ENCODE peak calls at places on chromosomes 2 and 18, in five cellular contexts. W is kidney, I is OCI-LY7, C is cardiac muscle cell, P is DND-41. R is an unnamed sample.

GRCh38 chr2:37858197-37858711 is 66.8 kb upstream of the RMDN2 start:
- DNase-seq in W (peak), I (no peak), C (peak), P (no peak), R (no peak)

GRCh38 chr2:110807520-110807919 is 75.1 kb downstream of the ACOXL start:
- DNase-seq in W (no peak), I (no peak), C (no peak), P (no peak), R (peak)

GRCh38 chr2:170928036-170928823 is 823 bp upstream of the GORASP2 start:
- DNase-seq in W (no peak), I (peak), C (no peak), P (peak), R (no peak)

GRCh38 chr18:1018211-1018651 is 113.6 kb downstream of the ADCYAP1 start:
- DNase-seq in W (no peak), I (no peak), C (no peak), P (no peak), R (no peak)

GRCh38 chr2:47079515-47080412 is 75.3 kb downstream of the STPG4 start:
- DNase-seq in W (no peak), I (no peak), C (no peak), P (no peak), R (no peak)

GRCh38 chr2:171956135-171956830 is 34.0 kb downstream of the HAT1 start:
- DNase-seq in W (no peak), I (no peak), C (no peak), P (no peak), R (no peak)

GRCh38 chr18:74512321-74513053 is 16.3 kb downstream of the CNDP2 start:
- DNase-seq in W (peak), I (no peak), C (no peak), P (no peak), R (no peak)

GRCh38 chr18:50507120-50507590 is 52.7 kb upstream of the MAPK4 start:
- DNase-seq in W (peak), I (peak), C (peak), P (peak), R (no peak)

GRCh38 chr2:1591461-1591770 is 152.9 kb downstream of the PXDN start:
- DNase-seq in W (peak), I (no peak), C (no peak), P (no peak), R (no peak)

GRCh38 chr2:151437630-151438029 is 27.9 kb downstream of the RIF1 start:
- DNase-seq in W (no peak), I (peak), C (peak), P (no peak), R (no peak)

GRCh38 chr18:7568426-7568825 is 1.3 kb downstream of the PTPRM start:
- DNase-seq in W (peak), I (no peak), C (peak), P (no peak), R (peak)

GRCh38 chr2:223801702-223802101 is 35.7 kb downstream of the AP1S3 start:
- DNase-seq in W (no peak), I (no peak), C (no peak), P (no peak), R (no peak)

GRCh38 chr2:136407113-136407951 is 289.4 kb upstream of the CXCR4 start:
- DNase-seq in W (no peak), I (peak), C (no peak), P (no peak), R (no peak)

GRCh38 chr18:61882296-61883004 is 10.4 kb downstream of the RNF152 start:
- DNase-seq in W (no peak), I (no peak), C (no peak), P (no peak), R (no peak)

GRCh38 chr2:69141081-69141480 is 128.1 kb downstream of the ANTXR1 start:
- DNase-seq in W (no peak), I (no peak), C (no peak), P (no peak), R (peak)

GRCh38 chr18:32019251-32019943 is 772 bp downstream of the RNF125 start:
- DNase-seq in W (peak), I (peak), C (peak), P (peak), R (no peak)

GRCh38 chr2:30971291-30972025 is 164.2 kb upstream of the CAPN13 start:
- DNase-seq in W (no peak), I (no peak), C (no peak), P (no peak), R (no peak)

GRCh38 chr18:49517483-49517882 is 30.4 kb upstream of the C18orf32 start:
- DNase-seq in W (no peak), I (no peak), C (no peak), P (no peak), R (no peak)

GRCh38 chr2:126769118-126769517 is 113.2 kb downstream of the GYPC start:
- DNase-seq in W (no peak), I (peak), C (no peak), P (no peak), R (no peak)

GRCh38 chr18:75112486-75113096 is 96.3 kb downstream of the PTGR3 start:
- DNase-seq in W (no peak), I (no peak), C (peak), P (no peak), R (no peak)

GRCh38 chr2:78011251-78011650 is 489.1 kb upstream of the LRRTM4 start:
- DNase-seq in W (no peak), I (no peak), C (no peak), P (no peak), R (no peak)

GRCh38 chr2:138276367-138276766 is 225.2 kb upstream of the SPOPL start:
- DNase-seq in W (no peak), I (no peak), C (no peak), P (no peak), R (no peak)

GRCh38 chr2:134490535-134490934 is 228.3 kb downstream of the TMEM163 start:
- DNase-seq in W (no peak), I (no peak), C (no peak), P (no peak), R (no peak)

GRCh38 chr2:70536517-70537060 is 17.0 kb downstream of the TGFA start:
- DNase-seq in W (no peak), I (no peak), C (no peak), P (no peak), R (no peak)

GRCh38 chr2:100320547-100321180 is 1.6 kb downstream of the LONRF2 start:
- DNase-seq in W (no peak), I (no peak), C (no peak), P (no peak), R (no peak)

GRCh38 chr2:30113617-30114293 is 33.1 kb upstream of the YPEL5 start:
- DNase-seq in W (no peak), I (no peak), C (no peak), P (no peak), R (no peak)

GRCh38 chr2:70354264-70354949 is 52.5 kb upstream of the FAM136A start:
- DNase-seq in W (no peak), I (no peak), C (no peak), P (no peak), R (no peak)

GRCh38 chr18:7608174-7608550 is 41.0 kb downstream of the PTPRM start:
- DNase-seq in W (no peak), I (no peak), C (no peak), P (no peak), R (no peak)

GRCh38 chr2:182163878-182164277 is 178.2 kb downstream of the PPP1R1C start:
- DNase-seq in W (no peak), I (no peak), C (no peak), P (no peak), R (no peak)

GRCh38 chr2:33436083-33436482 is 40.4 kb upstream of the RASGRP3 start:
- DNase-seq in W (no peak), I (no peak), C (peak), P (no peak), R (no peak)

GRCh38 chr2:239548491-239548890 is 147.7 kb upstream of the HDAC4 start:
- DNase-seq in W (no peak), I (no peak), C (no peak), P (peak), R (no peak)

GRCh38 chr18:5964996-5965395 is 69.7 kb upstream of the TMEM200C start:
- DNase-seq in W (no peak), I (no peak), C (no peak), P (no peak), R (no peak)

GRCh38 chr2:68689553-68690537 is 44.8 kb upstream of the ARHGAP25 start:
- DNase-seq in W (no peak), I (peak), C (no peak), P (no peak), R (no peak)

GRCh38 chr18:7157760-7158159 is 40.2 kb upstream of the LAMA1 start:
- DNase-seq in W (no peak), I (no peak), C (no peak), P (no peak), R (no peak)

GRCh38 chr2:112187046-112187715 is 49.0 kb downstream of the FBLN7 start:
- DNase-seq in W (no peak), I (no peak), C (no peak), P (no peak), R (no peak)

GRCh38 chr2:22904126-22904684 is 480.8 kb upstream of the KLHL29 start:
- DNase-seq in W (no peak), I (peak), C (peak), P (peak), R (no peak)

GRCh38 chr2:177363332-177363731 is 29.2 kb upstream of the AGPS start:
- DNase-seq in W (no peak), I (no peak), C (no peak), P (no peak), R (no peak)

GRCh38 chr2:98470851-98471255 is 26.2 kb downstream of the INPP4A start:
- DNase-seq in W (no peak), I (no peak), C (no peak), P (no peak), R (no peak)

GRCh38 chr2:134127496-134127895 is 126.4 kb upstream of the MGAT5 start:
- DNase-seq in W (no peak), I (no peak), C (no peak), P (peak), R (no peak)

GRCh38 chr2:216775043-216775453 is 79.7 kb upstream of the IGFBP5 start:
- DNase-seq in W (peak), I (no peak), C (peak), P (no peak), R (peak)
- TF ChIP-seq CTCF in W (no peak), I (no peak), C (no peak), P (no peak), R (no peak)

GRCh38 chr2:101597347-101597944 is 100.1 kb upstream of the MAP4K4 start:
- DNase-seq in W (no peak), I (no peak), C (no peak), P (no peak), R (no peak)
- H3K27ac ChIP-seq in W (no peak), I (no peak), C (no peak), P (no peak), R (no peak)

DNA sequence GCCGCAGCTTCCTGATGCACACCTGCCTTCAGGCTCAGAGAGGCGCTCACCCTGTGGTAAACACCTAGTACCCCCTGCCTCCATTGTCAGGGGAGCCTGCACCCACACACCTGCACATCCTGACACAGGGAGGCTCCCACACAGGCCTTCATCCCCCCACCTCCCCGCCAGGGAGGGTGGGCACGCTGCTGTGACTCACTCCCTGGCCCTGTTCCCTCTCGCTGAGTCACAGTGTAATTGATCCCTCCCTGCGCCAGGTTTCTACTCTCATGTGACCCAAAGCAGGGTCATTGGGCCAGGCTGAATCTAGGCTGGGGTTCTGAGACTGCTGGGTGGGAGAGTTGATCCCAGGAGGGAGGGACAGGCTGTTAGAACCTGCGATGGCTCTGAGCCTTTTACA is 8.5 kb upstream of the CELF4 start:
- DNase-seq in W (no peak), I (no peak), C (no peak), P (no peak), R (no peak)
- TF ChIP-seq CTCF in W (no peak), I (no peak), C (no peak), P (no peak), R (no peak)

DNA sequence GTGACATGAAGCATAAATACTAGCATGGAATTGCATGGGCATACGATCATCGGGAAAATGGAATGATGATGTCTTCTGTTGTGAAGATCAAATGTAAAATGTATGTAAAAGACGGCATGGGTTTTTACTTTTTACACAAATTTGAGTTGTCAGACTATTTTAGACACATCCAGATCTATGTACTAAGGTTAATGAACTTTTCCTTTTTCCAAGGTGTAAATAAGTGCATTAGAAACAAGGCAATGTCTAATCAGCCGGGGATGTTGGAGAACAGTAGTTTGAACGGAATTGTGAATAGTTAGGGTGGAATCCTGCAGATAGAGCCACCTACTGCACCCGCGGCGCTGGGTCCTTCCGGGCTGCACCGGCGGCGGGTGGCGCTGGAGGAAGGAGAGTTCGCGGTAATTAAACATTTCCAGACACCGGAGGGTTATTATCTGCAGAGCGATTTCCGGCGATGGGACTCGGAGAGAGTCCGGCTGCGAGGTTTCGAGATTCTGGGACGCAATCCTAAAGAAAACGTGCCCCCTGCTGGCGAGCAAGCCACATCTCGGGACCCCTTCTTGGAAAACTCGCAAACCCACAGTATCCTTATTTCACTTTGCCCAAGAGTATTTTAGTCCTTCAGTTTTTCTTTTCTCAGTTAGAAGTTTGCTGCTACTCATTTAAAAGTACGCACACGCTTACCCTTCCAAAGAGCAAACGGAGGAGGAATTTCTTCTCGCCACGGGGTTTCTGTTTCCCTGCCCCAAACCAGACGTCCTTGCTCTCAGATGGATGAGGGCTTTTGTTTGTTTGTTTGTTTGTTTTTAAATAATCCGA is 4.4 kb upstream of the OSR1 start:
- DNase-seq in W (peak), I (peak), C (peak), P (peak), R (peak)
- H3K27ac ChIP-seq in W (no peak), I (no peak), C (no peak), P (peak), R (no peak)

GRCh38 chr2:237602409-237602808 is 11.9 kb upstream of the RAB17 start:
- DNase-seq in W (no peak), I (no peak), C (no peak), P (no peak), R (no peak)

GRCh38 chr2:237603718-237604362 is 13.3 kb upstream of the RAB17 start:
- DNase-seq in W (no peak), I (peak), C (no peak), P (no peak), R (no peak)

GRCh38 chr2:237604391-237604790 is 13.9 kb upstream of the RAB17 start:
- DNase-seq in W (peak), I (no peak), C (no peak), P (no peak), R (no peak)

GRCh38 chr2:237603049-237603717 is 12.6 kb upstream of the RAB17 start:
- DNase-seq in W (peak), I (no peak), C (no peak), P (no peak), R (no peak)

GRCh38 chr2:237604960-237605359 is 14.4 kb upstream of the RAB17 start:
- DNase-seq in W (no peak), I (no peak), C (no peak), P (no peak), R (no peak)
- TF ChIP-seq CTCF in W (peak), I (peak), C (peak), P (peak), R (no peak)

R was measured in gastrocnemius medialis.